ENCODE peak calls at places on chromosomes 3 and 15, in eight cellular contexts. One of them, this sample, is unnamed.

GRCh38 chr15:93051236-93052089 is 37.5 kb downstream of the RGMA start:
- DNase-seq in right atrium auricular region: no peak
- DNase-seq in Calu3: no peak
- DNase-seq in mucosa of descending colon: peak; percentile 14
- DNase-seq in breast epithelium: no peak
- DNase-seq in keratinocyte: no peak
- DNase-seq in esophagus squamous epithelium: no peak
- DNase-seq in fibroblast of lung: no peak
- DNase-seq in this sample: no peak

GRCh38 chr15:22979699-22980188 is 424 bp downstream of the CYFIP1 start:
- DNase-seq in right atrium auricular region: no peak
- DNase-seq in Calu3: peak; percentile 1
- DNase-seq in mucosa of descending colon: peak; percentile 67
- DNase-seq in breast epithelium: no peak
- DNase-seq in keratinocyte: no peak
- DNase-seq in esophagus squamous epithelium: no peak
- DNase-seq in fibroblast of lung: peak; percentile 36
- DNase-seq in this sample: peak; percentile 26

GRCh38 chr3:41961061-41961749 is 698 bp downstream of the ULK4 start:
- DNase-seq in right atrium auricular region: no peak
- DNase-seq in Calu3: peak; percentile 50
- DNase-seq in mucosa of descending colon: peak; percentile 61
- DNase-seq in breast epithelium: peak; percentile 27
- DNase-seq in keratinocyte: no peak
- DNase-seq in esophagus squamous epithelium: peak; percentile 5
- DNase-seq in fibroblast of lung: peak; percentile 75
- DNase-seq in this sample: peak; percentile 52

GRCh38 chr3:140629351-140630137 is 48.3 kb upstream of the TRIM42 start:
- DNase-seq in right atrium auricular region: no peak
- DNase-seq in Calu3: peak; percentile 71
- DNase-seq in mucosa of descending colon: no peak
- DNase-seq in breast epithelium: no peak
- DNase-seq in keratinocyte: peak; percentile 85
- DNase-seq in esophagus squamous epithelium: no peak
- DNase-seq in fibroblast of lung: peak; percentile 99
- DNase-seq in this sample: no peak

GRCh38 chr3:39291903-39292329 is 12.1 kb upstream of the CX3CR1 start:
- DNase-seq in right atrium auricular region: peak; percentile 77
- DNase-seq in Calu3: peak; percentile 79
- DNase-seq in mucosa of descending colon: peak; percentile 77
- DNase-seq in breast epithelium: peak; percentile 36
- DNase-seq in keratinocyte: no peak
- DNase-seq in esophagus squamous epithelium: no peak
- DNase-seq in fibroblast of lung: peak; percentile 10
- DNase-seq in this sample: peak; percentile 67

GRCh38 chr3:162586591-162586990 is 1090.0 kb downstream of the OTOL1 start:
- DNase-seq in right atrium auricular region: no peak
- DNase-seq in Calu3: no peak
- DNase-seq in mucosa of descending colon: no peak
- DNase-seq in breast epithelium: no peak
- DNase-seq in keratinocyte: no peak
- DNase-seq in esophagus squamous epithelium: no peak
- DNase-seq in fibroblast of lung: no peak
- DNase-seq in this sample: no peak

GRCh38 chr15:51876169-51876568 is 46.7 kb downstream of the TMOD3 start:
- DNase-seq in right atrium auricular region: no peak
- DNase-seq in Calu3: no peak
- DNase-seq in mucosa of descending colon: no peak
- DNase-seq in breast epithelium: no peak
- DNase-seq in keratinocyte: peak; percentile 38
- DNase-seq in esophagus squamous epithelium: no peak
- DNase-seq in fibroblast of lung: no peak
- DNase-seq in this sample: no peak

GRCh38 chr3:197454014-197454413 is 101.8 kb downstream of the BDH1 start:
- DNase-seq in right atrium auricular region: no peak
- DNase-seq in Calu3: peak; percentile 38
- DNase-seq in mucosa of descending colon: no peak
- DNase-seq in breast epithelium: no peak
- DNase-seq in keratinocyte: no peak
- DNase-seq in esophagus squamous epithelium: no peak
- DNase-seq in fibroblast of lung: no peak
- DNase-seq in this sample: no peak

GRCh38 chr3:124451655-124452317 is 278.5 kb upstream of the UMPS start:
- DNase-seq in right atrium auricular region: no peak
- DNase-seq in Calu3: no peak
- DNase-seq in mucosa of descending colon: no peak
- DNase-seq in breast epithelium: no peak
- DNase-seq in keratinocyte: no peak
- DNase-seq in esophagus squamous epithelium: no peak
- DNase-seq in fibroblast of lung: no peak
- DNase-seq in this sample: no peak

GRCh38 chr3:36895488-36896409 is 49.1 kb downstream of the TRANK1 start:
- DNase-seq in right atrium auricular region: no peak
- DNase-seq in Calu3: no peak
- DNase-seq in mucosa of descending colon: no peak
- DNase-seq in breast epithelium: no peak
- DNase-seq in keratinocyte: no peak
- DNase-seq in esophagus squamous epithelium: no peak
- DNase-seq in fibroblast of lung: no peak
- DNase-seq in this sample: no peak

GRCh38 chr3:132786890-132787289 is 64.7 kb upstream of the NPHP3 start:
- DNase-seq in right atrium auricular region: no peak
- DNase-seq in Calu3: no peak
- DNase-seq in mucosa of descending colon: no peak
- DNase-seq in breast epithelium: no peak
- DNase-seq in keratinocyte: no peak
- DNase-seq in esophagus squamous epithelium: no peak
- DNase-seq in fibroblast of lung: no peak
- DNase-seq in this sample: no peak

GRCh38 chr3:102180291-102180931 is 254.4 kb upstream of the ZPLD1 start:
- DNase-seq in right atrium auricular region: no peak
- DNase-seq in Calu3: no peak
- DNase-seq in mucosa of descending colon: no peak
- DNase-seq in breast epithelium: no peak
- DNase-seq in keratinocyte: no peak
- DNase-seq in esophagus squamous epithelium: no peak
- DNase-seq in fibroblast of lung: peak; percentile 94
- DNase-seq in this sample: no peak

GRCh38 chr15:101308604-101309435 is 13.8 kb upstream of the SNRPA1 start:
- DNase-seq in right atrium auricular region: no peak
- DNase-seq in Calu3: no peak
- DNase-seq in mucosa of descending colon: no peak
- DNase-seq in breast epithelium: no peak
- DNase-seq in keratinocyte: no peak
- DNase-seq in esophagus squamous epithelium: no peak
- DNase-seq in fibroblast of lung: no peak
- DNase-seq in this sample: peak; percentile 3

GRCh38 chr3:194194757-194195086 is 58.8 kb downstream of the HES1 start:
- DNase-seq in right atrium auricular region: no peak
- DNase-seq in Calu3: no peak
- DNase-seq in mucosa of descending colon: no peak
- DNase-seq in breast epithelium: no peak
- DNase-seq in keratinocyte: no peak
- DNase-seq in esophagus squamous epithelium: no peak
- DNase-seq in fibroblast of lung: no peak
- DNase-seq in this sample: no peak

GRCh38 chr15:90691982-90692773 is 25.0 kb upstream of the BLM start:
- DNase-seq in right atrium auricular region: no peak
- DNase-seq in Calu3: no peak
- DNase-seq in mucosa of descending colon: no peak
- DNase-seq in breast epithelium: no peak
- DNase-seq in keratinocyte: no peak
- DNase-seq in esophagus squamous epithelium: no peak
- DNase-seq in fibroblast of lung: no peak
- DNase-seq in this sample: no peak

GRCh38 chr3:171824824-171825221 is 14.5 kb upstream of the PLD1 start:
- DNase-seq in right atrium auricular region: no peak
- DNase-seq in Calu3: no peak
- DNase-seq in mucosa of descending colon: no peak
- DNase-seq in breast epithelium: no peak
- DNase-seq in keratinocyte: no peak
- DNase-seq in esophagus squamous epithelium: no peak
- DNase-seq in fibroblast of lung: peak; percentile 74
- DNase-seq in this sample: no peak

GRCh38 chr3:31077021-31077601 is 182.7 kb upstream of the GADL1 start:
- DNase-seq in right atrium auricular region: no peak
- DNase-seq in Calu3: no peak
- DNase-seq in mucosa of descending colon: no peak
- DNase-seq in breast epithelium: no peak
- DNase-seq in keratinocyte: peak; percentile 91
- DNase-seq in esophagus squamous epithelium: no peak
- DNase-seq in fibroblast of lung: peak; percentile 97
- DNase-seq in this sample: no peak

DNA sequence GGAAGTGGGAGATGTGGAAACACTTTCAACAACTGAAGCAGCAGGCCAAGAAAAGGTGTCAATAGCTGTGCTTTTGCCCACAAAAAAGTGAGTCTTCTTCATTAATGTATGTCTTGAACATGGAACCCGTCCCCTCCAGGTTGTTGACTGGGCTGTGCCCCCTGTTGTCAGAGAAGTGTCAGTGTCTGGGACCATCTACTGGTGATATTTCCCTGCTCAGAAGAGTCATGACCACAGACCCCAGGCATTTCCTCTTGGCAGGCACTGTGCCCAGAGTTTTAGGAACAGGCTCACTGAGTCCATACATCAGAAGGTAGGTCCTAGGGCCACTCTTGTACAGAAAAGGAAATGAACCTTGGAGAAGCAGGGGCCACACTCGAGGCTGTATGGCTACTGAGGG is 54.8 kb upstream of the LARS2 start:
- DNase-seq in right atrium auricular region: no peak
- DNase-seq in Calu3: no peak
- DNase-seq in mucosa of descending colon: no peak
- DNase-seq in breast epithelium: no peak
- DNase-seq in keratinocyte: no peak
- DNase-seq in esophagus squamous epithelium: no peak
- DNase-seq in fibroblast of lung: peak; percentile 48
- DNase-seq in this sample: no peak
- TF ChIP-seq CTCF in right atrium auricular region: no peak
- TF ChIP-seq CTCF in Calu3: no peak
- TF ChIP-seq CTCF in mucosa of descending colon: no peak
- TF ChIP-seq CTCF in breast epithelium: no peak
- TF ChIP-seq CTCF in keratinocyte: no peak
- TF ChIP-seq CTCF in esophagus squamous epithelium: no peak
- TF ChIP-seq CTCF in fibroblast of lung: no peak
- TF ChIP-seq CTCF in this sample: no peak

DNA sequence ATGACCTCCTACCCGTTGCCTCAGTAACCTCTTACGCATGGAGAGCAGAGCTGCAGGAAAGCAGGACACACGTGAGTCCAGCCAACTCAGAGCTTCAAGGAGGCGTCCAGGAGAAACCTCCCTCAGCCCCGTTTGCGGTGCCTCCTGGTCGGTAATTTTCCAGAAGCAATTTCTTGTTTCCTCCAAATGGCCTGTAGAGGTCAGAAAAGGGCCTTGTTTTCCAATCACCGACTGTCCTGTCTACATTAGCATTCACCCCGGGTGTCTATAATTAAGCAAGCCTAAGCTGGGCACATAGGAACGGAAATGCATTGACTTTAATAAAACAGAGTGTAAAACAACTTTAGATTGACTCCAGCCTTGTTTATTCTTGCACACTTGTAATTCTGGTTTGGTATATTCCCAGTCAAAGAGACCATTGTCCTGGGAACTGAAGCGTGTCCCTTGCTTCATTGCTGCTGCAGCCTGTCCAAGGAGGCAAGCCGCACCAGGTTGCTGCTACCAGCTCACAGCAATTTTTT is 836.2 kb downstream of the AGBL1 start:
- DNase-seq in right atrium auricular region: no peak
- DNase-seq in Calu3: peak; percentile 7
- DNase-seq in mucosa of descending colon: no peak
- DNase-seq in breast epithelium: no peak
- DNase-seq in keratinocyte: no peak
- DNase-seq in esophagus squamous epithelium: no peak
- DNase-seq in fibroblast of lung: peak; percentile 72
- DNase-seq in this sample: no peak
- TF ChIP-seq CTCF in right atrium auricular region: peak; percentile 66
- TF ChIP-seq CTCF in Calu3: no peak
- TF ChIP-seq CTCF in mucosa of descending colon: no peak
- TF ChIP-seq CTCF in breast epithelium: peak; percentile 60
- TF ChIP-seq CTCF in keratinocyte: peak; percentile 54
- TF ChIP-seq CTCF in esophagus squamous epithelium: no peak
- TF ChIP-seq CTCF in fibroblast of lung: peak; percentile 46
- TF ChIP-seq CTCF in this sample: no peak

DNA sequence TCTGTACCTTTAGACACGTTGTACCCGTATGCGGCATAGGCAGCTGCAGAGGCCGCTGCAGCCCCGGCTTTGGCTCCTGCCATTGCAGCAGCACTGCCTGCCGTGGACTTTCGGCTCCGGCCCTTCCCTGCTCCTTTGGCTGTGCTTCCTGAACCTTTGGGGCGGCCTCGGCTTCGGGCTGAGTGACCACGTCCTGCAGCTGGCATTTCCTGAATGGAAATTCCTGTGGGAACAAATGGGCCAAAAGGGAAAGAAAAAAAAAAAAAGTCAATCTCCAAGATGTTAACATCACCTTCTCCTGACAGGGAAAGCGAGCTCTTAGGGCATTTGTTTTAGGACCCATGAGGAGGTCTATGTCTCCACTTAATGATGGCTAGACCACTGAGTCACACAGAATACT is 29.6 kb downstream of the CHAC1 start:
- DNase-seq in right atrium auricular region: no peak
- DNase-seq in Calu3: no peak
- DNase-seq in mucosa of descending colon: no peak
- DNase-seq in breast epithelium: no peak
- DNase-seq in keratinocyte: no peak
- DNase-seq in esophagus squamous epithelium: no peak
- DNase-seq in fibroblast of lung: peak; percentile 90
- DNase-seq in this sample: no peak
- TF ChIP-seq CTCF in right atrium auricular region: no peak
- TF ChIP-seq CTCF in Calu3: no peak
- TF ChIP-seq CTCF in mucosa of descending colon: no peak
- TF ChIP-seq CTCF in breast epithelium: no peak
- TF ChIP-seq CTCF in keratinocyte: no peak
- TF ChIP-seq CTCF in esophagus squamous epithelium: no peak
- TF ChIP-seq CTCF in fibroblast of lung: no peak
- TF ChIP-seq CTCF in this sample: no peak

DNA sequence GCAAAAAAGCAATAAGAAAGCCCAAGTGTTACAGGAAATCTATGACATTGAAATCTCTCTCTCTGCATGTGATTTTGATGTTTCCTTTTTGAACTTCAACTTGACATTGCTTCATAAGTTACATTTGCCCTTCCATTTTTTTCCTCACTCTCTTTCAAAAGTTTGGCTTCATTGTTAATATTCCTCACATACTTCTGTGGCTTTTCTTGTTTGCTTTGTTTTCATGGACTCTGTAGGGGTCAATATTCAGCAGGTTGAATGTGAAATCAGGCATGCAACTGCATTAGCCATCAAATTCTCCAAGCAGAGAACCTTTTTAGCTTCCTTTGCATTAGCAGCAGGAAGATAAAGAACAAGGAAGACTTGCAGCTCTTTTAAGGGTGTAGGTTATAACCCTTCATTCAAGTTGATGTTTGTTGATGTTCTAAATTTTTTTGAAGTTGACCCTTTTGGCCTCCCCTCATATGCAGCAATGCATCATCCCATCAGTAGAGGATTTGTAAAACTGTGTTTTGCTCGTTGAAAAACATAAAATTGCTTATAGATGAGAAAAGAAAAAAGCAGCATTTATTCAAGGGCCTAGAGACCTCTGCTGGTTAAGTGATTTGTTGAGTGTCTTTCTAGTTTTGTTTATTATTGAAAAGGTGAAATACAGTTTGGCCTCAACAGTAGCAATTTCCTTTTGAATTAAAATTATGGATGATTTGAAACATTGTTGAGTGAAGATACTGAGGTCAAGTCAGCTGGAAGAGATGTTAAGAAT is 211.4 kb downstream of the IL5RA start:
- DNase-seq in right atrium auricular region: no peak
- DNase-seq in Calu3: no peak
- DNase-seq in mucosa of descending colon: no peak
- DNase-seq in breast epithelium: no peak
- DNase-seq in keratinocyte: no peak
- DNase-seq in esophagus squamous epithelium: no peak
- DNase-seq in fibroblast of lung: no peak
- DNase-seq in this sample: no peak
- TF ChIP-seq CTCF in right atrium auricular region: peak; percentile 17
- TF ChIP-seq CTCF in Calu3: no peak
- TF ChIP-seq CTCF in mucosa of descending colon: no peak
- TF ChIP-seq CTCF in breast epithelium: no peak
- TF ChIP-seq CTCF in keratinocyte: no peak
- TF ChIP-seq CTCF in esophagus squamous epithelium: no peak
- TF ChIP-seq CTCF in fibroblast of lung: no peak
- TF ChIP-seq CTCF in this sample: no peak

This sample was measured in activated B cell treated with CpG ODN at 0.5 μM for 24 hours.